ENCODE peak calls at places on chromosomes 5 and 9, in seven cellular contexts. T is pancreas, P is upper lobe of right lung, G is uterus, R is stomach, F is colonic mucosa, A is GM06990. B is an unnamed sample.
A peak's percentile ranks its signal among the peaks of the same experiment; 100 is the strongest.

GRCh38 chr5:151694035-151694485 is 7.3 kb upstream of the SPARC start:
- DNase-seq in A (no peak), G (no peak), R (no peak), P (no peak), F (no peak), T (no peak), B (no peak)

GRCh38 chr5:78483809-78484521 is 123.5 kb downstream of the SCAMP1 start:
- DNase-seq in G (peak; percentile 43), T (no peak), R (no peak), A (peak; percentile 48), P (no peak), F (no peak), B (peak; percentile 63)

GRCh38 chr5:82918311-82919031 is 158.7 kb downstream of the TMEM167A start:
- DNase-seq in P (no peak), A (no peak), G (no peak), T (no peak), F (no peak), R (no peak), B (peak; percentile 50)

GRCh38 chr5:84382363-84383295 is 2.1 kb downstream of the EDIL3 start:
- DNase-seq in A (peak; percentile 1), T (peak; percentile 10), F (peak; percentile 79), R (no peak), P (peak; percentile 72), G (peak; percentile 31), B (no peak)

GRCh38 chr5:57494104-57495098 is 11.8 kb upstream of the ACTBL2 start:
- DNase-seq in A (no peak), G (no peak), T (peak; percentile 21), R (peak; percentile 77), P (no peak), F (peak; percentile 40), B (peak; percentile 98)

GRCh38 chr5:50813691-50814090 is 147.3 kb downstream of the PARP8 start:
- DNase-seq in G (no peak), A (no peak), T (no peak), F (no peak), R (no peak), P (no peak), B (no peak)

GRCh38 chr5:1380910-1381309 is 36.0 kb upstream of the CLPTM1L start:
- DNase-seq in A (no peak), G (no peak), F (no peak), R (no peak), T (no peak), P (no peak), B (no peak)

GRCh38 chr5:17157916-17158529 is 59.4 kb upstream of the BASP1 start:
- DNase-seq in R (no peak), F (peak; percentile 69), G (no peak), P (no peak), A (no peak), T (no peak), B (peak; percentile 98)

DNA sequence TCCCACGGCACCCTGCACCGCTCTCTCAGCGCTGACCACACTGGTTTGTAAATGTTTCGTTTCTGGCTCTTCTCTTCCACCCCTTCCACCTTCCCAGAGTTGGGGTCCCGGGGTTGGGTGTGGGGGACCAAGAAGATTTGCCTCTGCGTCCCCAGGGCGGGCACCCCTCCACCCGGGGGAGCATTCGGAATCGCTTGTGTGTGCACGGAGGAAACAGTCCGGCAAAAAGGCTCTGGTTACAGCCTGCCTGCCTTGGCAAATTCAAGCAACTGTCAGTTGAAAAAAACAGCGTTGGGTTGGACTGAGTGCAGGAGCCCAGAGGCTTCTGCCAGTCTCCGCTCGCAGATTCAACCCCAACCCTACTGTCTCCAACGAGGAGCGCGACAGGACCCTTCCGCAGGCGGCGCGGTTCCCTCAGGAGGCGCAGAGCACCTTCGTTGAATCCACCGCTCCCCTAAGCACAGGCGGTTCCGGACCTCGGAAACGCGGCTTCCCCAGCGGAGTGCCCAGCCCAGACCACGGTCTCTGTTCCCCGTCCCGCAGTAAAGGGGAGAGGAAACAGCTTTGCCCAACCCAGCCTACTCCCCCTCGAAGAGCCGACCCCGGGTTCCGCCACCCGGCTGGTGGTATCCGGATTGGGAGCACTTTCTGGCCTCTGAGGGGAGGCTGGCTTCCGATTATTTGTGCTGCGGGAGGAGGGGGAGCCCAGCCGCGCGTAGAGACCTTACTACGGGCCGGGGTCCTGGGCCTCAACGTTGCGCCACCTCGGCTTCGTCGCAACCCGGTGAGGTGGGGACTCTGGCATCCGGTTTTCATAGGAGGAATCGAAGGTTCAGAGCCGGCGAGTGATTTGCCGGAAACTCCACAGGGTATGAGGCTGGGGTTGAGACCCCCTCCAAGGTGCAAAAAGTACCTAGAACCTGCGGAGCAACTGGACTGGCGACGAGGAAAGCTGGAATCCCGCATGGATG is 9.6 kb downstream of the LHX6 start:
- DNase-seq in F (no peak), P (no peak), A (no peak), T (no peak), G (no peak), R (no peak), B (no peak)
- H3K27me3 ChIP-seq in F (peaks cover 84% of the 10 kb centered on the region), P (peaks cover 91% of the 10 kb centered on the region), A (peaks cover 13% of the 10 kb centered on the region), T (peaks cover 60% of the 10 kb centered on the region), G (peaks cover 7% of the 10 kb centered on the region), R (peaks cover 27% of the 10 kb centered on the region), B (peaks cover 62% of the 10 kb centered on the region)

GRCh38 chr5:36655171-36655570 is 48.8 kb downstream of the SLC1A3 start:
- DNase-seq in P (no peak), G (no peak), F (no peak), A (no peak), T (no peak), R (no peak), B (no peak)

GRCh38 chr5:36648426-36648825 is 42.0 kb downstream of the SLC1A3 start:
- DNase-seq in T (no peak), P (no peak), F (no peak), A (no peak), R (no peak), G (no peak), B (no peak)

GRCh38 chr5:36653046-36653445 is 46.6 kb downstream of the SLC1A3 start:
- DNase-seq in R (no peak), P (no peak), A (no peak), F (no peak), G (no peak), T (no peak), B (no peak)

GRCh38 chr5:36654598-36654997 is 48.2 kb downstream of the SLC1A3 start:
- DNase-seq in R (no peak), F (no peak), P (no peak), A (no peak), T (no peak), G (no peak), B (no peak)

DNA sequence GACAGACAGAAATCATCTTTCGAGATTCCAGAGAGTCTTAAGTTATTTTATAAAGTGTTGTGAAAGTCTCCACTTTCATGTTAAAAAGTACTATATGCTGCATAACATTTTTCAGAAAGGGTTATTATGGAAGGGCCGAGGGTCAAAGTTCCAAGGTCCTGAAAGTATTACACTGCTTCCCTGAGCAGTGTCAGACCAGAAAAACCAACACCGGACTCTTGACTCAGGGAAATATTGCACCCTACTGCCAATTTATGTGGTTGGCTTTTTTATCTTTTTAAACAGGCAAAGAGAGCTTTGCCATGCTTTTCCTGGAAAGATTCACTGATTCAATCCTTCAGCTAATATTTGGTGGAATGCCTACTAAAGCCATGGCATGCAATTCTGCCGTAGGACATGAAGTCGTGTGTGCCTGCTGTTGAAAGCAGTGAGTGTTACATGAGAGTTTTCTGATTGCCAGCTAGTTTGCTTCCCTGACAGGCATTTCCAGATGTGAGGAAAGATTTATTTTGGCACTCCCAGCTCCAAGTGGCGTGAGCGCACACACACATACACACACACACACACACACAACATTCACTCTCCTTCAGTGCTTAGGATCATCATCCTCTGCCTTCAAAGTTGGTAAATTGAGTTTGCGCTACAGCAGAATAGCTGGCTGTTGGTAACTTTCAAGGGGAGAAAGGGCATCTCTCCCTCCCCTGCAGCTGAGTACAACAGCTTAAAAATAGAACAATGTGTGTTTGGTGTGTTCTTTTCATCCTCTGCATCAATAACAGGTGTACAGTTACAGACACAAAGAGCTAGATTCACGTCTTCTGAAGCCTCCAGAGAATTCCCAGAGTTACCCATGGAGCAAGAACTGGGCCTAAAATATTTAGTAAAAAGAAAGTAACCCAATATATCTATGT is 45.6 kb downstream of the SLC1A3 start:
- DNase-seq in T (no peak), A (no peak), F (no peak), R (no peak), G (no peak), P (no peak), B (no peak)
- H3K4me3 ChIP-seq in T (no peak overlapping the region), A (no peak overlapping the region), F (no peak overlapping the region), R (no peak overlapping the region), G (no peak overlapping the region), P (no peak overlapping the region), B (no peak overlapping the region)

GRCh38 chr9:137395666-137396010 is 27.3 kb downstream of the EXD3 start:
- DNase-seq in T (no peak), F (no peak), G (no peak), A (no peak), P (no peak), R (no peak), B (no peak)

GRCh38 chr9:137397675-137398423 is 25.1 kb downstream of the EXD3 start:
- DNase-seq in G (no peak), F (no peak), T (no peak), R (no peak), A (no peak), P (no peak), B (no peak)

GRCh38 chr9:137396808-137397367 is 26.1 kb downstream of the EXD3 start:
- DNase-seq in P (peak; percentile 53), F (no peak), R (no peak), G (no peak), A (no peak), T (no peak), B (no peak)

GRCh38 chr9:137396227-137396626 is 26.7 kb downstream of the EXD3 start:
- DNase-seq in A (no peak), T (no peak), F (no peak), G (no peak), R (no peak), P (no peak), B (peak; percentile 21)

DNA sequence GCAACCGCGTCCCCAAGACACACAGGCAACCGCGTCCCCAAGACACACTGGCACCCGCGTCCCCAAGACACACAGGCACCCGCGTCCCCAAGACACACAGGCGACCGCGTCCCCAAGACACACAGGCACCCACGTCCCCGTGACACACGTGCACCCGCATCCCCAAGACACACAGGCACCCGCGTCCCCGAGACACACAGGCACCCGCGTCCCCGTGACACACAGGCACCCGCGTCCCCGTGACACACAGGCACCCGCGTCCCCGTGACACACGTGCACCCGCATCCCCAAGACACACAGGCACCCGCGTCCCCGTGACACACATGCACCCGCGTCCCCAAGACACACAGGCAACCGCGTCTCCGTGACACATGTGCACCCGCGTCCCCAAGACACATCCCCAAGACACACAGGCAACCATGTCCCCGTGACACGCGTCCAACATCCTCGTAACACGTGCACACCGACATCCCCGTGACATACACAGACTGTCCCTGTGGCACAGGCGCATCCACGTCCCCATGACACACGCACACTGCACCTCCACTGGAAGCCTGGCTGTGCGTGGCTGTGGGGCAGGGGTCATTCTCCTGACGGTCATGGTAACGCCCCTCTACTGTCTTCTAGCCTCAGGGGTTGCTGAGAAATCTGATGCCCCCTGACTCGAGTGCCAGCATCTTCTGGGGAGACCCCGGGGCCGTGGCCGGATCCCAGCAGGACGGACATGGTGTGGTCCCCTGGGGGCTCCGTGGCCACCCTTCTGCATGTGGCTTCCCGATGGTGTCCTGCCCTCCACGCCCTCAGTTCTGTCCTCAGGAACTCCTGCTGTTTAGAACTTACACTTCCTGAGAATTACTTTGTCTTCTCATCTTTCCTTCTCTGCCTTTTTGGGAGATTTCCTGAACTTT is 24.1 kb downstream of the EXD3 start:
- DNase-seq in P (no peak), G (no peak), R (no peak), F (no peak), T (no peak), A (no peak), B (no peak)
- TF ChIP-seq CTCF in P (no peak), G (no peak), R (no peak), F (no peak), T (no peak), A (no peak), B (no peak)

DNA sequence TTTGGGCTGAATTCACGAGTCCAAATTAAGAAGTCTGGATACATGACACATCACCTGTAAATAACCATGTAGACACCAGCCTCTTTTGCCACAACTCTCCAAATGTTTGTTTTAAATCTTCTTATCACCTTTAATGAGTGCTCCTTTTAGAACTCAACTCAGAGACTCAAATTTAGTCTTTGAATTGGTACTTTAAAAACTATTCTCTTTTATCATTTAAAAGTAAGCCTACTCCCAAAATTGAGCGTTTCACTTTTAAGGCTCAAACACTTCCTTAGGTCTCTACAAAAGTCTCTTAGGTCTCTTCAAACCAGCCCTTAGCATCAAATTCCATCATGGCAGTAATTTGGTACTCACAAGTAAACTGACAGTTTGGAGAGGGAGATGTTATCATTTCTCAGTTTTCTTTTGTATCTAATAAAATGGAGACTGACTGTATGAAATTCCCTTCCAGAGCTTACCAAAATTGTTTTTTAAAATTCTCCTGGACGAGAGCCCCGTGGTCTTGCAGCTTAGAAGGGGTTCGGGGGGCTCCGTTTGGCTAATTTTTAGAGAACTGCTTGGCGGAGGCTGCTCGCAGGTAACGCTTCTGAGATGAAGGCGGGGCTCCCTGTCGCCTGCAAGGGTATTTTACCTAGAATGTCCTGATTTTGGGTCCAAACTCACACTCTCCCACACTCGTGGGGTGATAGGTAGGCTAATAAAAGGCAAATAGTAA is 194.6 kb downstream of the MEF2C start:
- DNase-seq in T (no peak), G (no peak), A (no peak), R (no peak), P (no peak), F (no peak), B (no peak)
- H3K27me3 ChIP-seq in T (peaks cover 86% of the 10 kb centered on the region), G (peaks cover 31% of the 10 kb centered on the region), A (peaks cover 3% of the 10 kb centered on the region), R (peaks cover 50% of the 10 kb centered on the region), P (peaks cover 99% of the 10 kb centered on the region), F (peaks cover 98% of the 10 kb centered on the region), B (peaks cover 91% of the 10 kb centered on the region)